ENCODE peak calls at places on chromosomes 4 and X, in nine cellular contexts. R is HT1080; L is posterior vena cava; K is adrenal gland; Z is T-helper 2 cell; X is stimulated activated CD4-positive, alpha-beta T cell treated with anti-CD3 and anti-CD28 coated beads, TNF-alpha, amount 100 ng/mL, for 4 hours; O is CD8-positive, alpha-beta memory T cell; D is ecto neural progenitor cell; C is endothelial cell of umbilical vein. E is an unnamed sample.

GRCh38 chrX:20515841-20516461 is 249.2 kb upstream of the RPS6KA3 start:
- DNase-seq in Z (no peak), C (peak; percentile 72), D (no peak), X (no peak), K (no peak), R (peak; percentile 93), L (no peak), O (no peak), E (peak; percentile 57)

GRCh38 chrX:23699636-23700194 is 32.4 kb downstream of the PRDX4 start:
- DNase-seq in R (no peak), X (no peak), K (peak; percentile 56), L (no peak), D (peak; percentile 51), C (no peak), O (no peak), Z (no peak), E (no peak)

GRCh38 chrX:23790147-23790497 is 7.1 kb downstream of the SAT1 start:
- DNase-seq in Z (no peak), O (no peak), R (no peak), D (no peak), K (no peak), C (no peak), X (no peak), L (no peak), E (no peak)

GRCh38 chr4:11633435-11633834 is 204.7 kb upstream of the HS3ST1 start:
- DNase-seq in L (no peak), Z (no peak), X (no peak), O (no peak), D (no peak), C (no peak), K (no peak), R (no peak), E (no peak)

GRCh38 chrX:70444326-70445196 is at the start of gene DLG3:
- DNase-seq in K (peak; percentile 14), R (peak; percentile 23), X (no peak), Z (no peak), C (no peak), D (peak; percentile 74), O (no peak), L (no peak), E (peak; percentile 45)

GRCh38 chr4:163167333-163167626 is 590 bp upstream of the NAF1 start:
- DNase-seq in K (peak; percentile 31), C (peak; percentile 49), D (no peak), R (no peak), L (no peak), Z (no peak), X (no peak), O (no peak), E (no peak)

GRCh38 chr4:77095101-77095826 is 19.5 kb upstream of the CCNI start:
- DNase-seq in K (peak; percentile 84), L (peak; percentile 89), C (peak; percentile 68), D (peak; percentile 76), O (peak; percentile 78), Z (peak; percentile 53), R (peak; percentile 45), X (peak; percentile 42), E (peak; percentile 53)

GRCh38 chr4:4843651-4844291 is 15.7 kb upstream of the MSX1 start:
- DNase-seq in D (peak; percentile 84), C (no peak), O (no peak), K (no peak), X (no peak), R (no peak), Z (no peak), L (no peak), E (no peak)

GRCh38 chr4:185134176-185134869 is 8.7 kb upstream of the SLC25A4 start:
- DNase-seq in R (peak; percentile 44), O (no peak), K (no peak), L (no peak), X (no peak), Z (no peak), D (no peak), C (peak; percentile 56), E (peak; percentile 63)

GRCh38 chr4:55435136-55435535 is 39.4 kb downstream of the TMEM165 start:
- DNase-seq in R (peak; percentile 6), O (no peak), Z (no peak), L (no peak), C (peak; percentile 69), D (no peak), X (no peak), K (no peak), E (no peak)

GRCh38 chrX:15911729-15912550 is 57.3 kb upstream of the AP1S2 start:
- DNase-seq in Z (no peak), L (no peak), D (no peak), C (no peak), R (no peak), O (no peak), K (peak; percentile 15), X (no peak), E (no peak)

GRCh38 chrX:10240918-10241317 is 84.1 kb downstream of the CLCN4 start:
- DNase-seq in D (no peak), K (no peak), C (no peak), R (no peak), L (no peak), X (no peak), Z (no peak), O (no peak), E (no peak)

GRCh38 chr4:109989044-109989443 is 76.4 kb downstream of the EGF start:
- DNase-seq in R (peak; percentile 30), Z (no peak), C (no peak), O (no peak), X (no peak), D (no peak), L (no peak), K (no peak), E (peak; percentile 21)

GRCh38 chrX:77595848-77596247 is 148.7 kb downstream of the FGF16 start:
- DNase-seq in R (no peak), Z (no peak), K (no peak), O (no peak), L (no peak), X (no peak), C (no peak), D (no peak), E (no peak)

GRCh38 chr4:128917781-128918180 is 108.3 kb downstream of the JADE1 start:
- DNase-seq in X (no peak), D (no peak), O (no peak), K (no peak), C (no peak), L (no peak), Z (no peak), R (no peak), E (no peak)